ENCODE peak calls at places on chromosomes 13 and 19, in ten cellular contexts. U is activated B cell treated with CpG ODN at 0.5 μM for 24 hours; J is CD8-positive, alpha-beta T cell; X is cardiac muscle cell; R is nephron progenitor cell; A is astrocyte; E is lower lobe of right lung; O is CD4-positive, alpha-beta T cell; M is transverse colon; B is AG04449. Y is an unnamed sample.

GRCh38 chr13:46963874-46964273 is 67.0 kb upstream of the HTR2A start:
- DNase-seq in U (no peak), J (no peak), X (no peak), R (no peak), A (no peak), E (peak), O (no peak), M (no peak), B (no peak), Y (no peak)

GRCh38 chr19:33040994-33041827 is 23.5 kb downstream of the RHPN2 start:
- DNase-seq in U (no peak), J (no peak), X (peak), R (no peak), A (peak), E (no peak), O (no peak), M (peak), B (no peak), Y (no peak)

GRCh38 chr13:80251403-80251802 is 89.5 kb downstream of the SPRY2 start:
- DNase-seq in U (no peak), J (no peak), X (peak), R (no peak), A (peak), E (no peak), O (no peak), M (no peak), B (no peak), Y (no peak)

GRCh38 chr13:27131906-27132305 is 39.7 kb downstream of the USP12 start:
- DNase-seq in U (no peak), J (no peak), X (no peak), R (no peak), A (no peak), E (no peak), O (no peak), M (no peak), B (no peak), Y (no peak)

GRCh38 chr19:3153286-3154230 is 17.7 kb downstream of the GNA15 start:
- DNase-seq in U (no peak), J (no peak), X (no peak), R (no peak), A (no peak), E (no peak), O (no peak), M (no peak), B (no peak), Y (no peak)

GRCh38 chr13:51793570-51794273 is 10.2 kb downstream of the DHRS12 start:
- DNase-seq in U (peak), J (no peak), X (peak), R (no peak), A (peak), E (no peak), O (no peak), M (no peak), B (peak), Y (no peak)

GRCh38 chr19:35123573-35123972 is 8.0 kb downstream of the FXYD3 start:
- DNase-seq in U (no peak), J (no peak), X (no peak), R (no peak), A (no peak), E (no peak), O (no peak), M (peak), B (no peak), Y (no peak)

GRCh38 chr13:39874331-39875055 is 219.0 kb downstream of the COG6 start:
- DNase-seq in U (no peak), J (no peak), X (no peak), R (no peak), A (no peak), E (no peak), O (no peak), M (no peak), B (no peak), Y (no peak)

GRCh38 chr19:33461256-33462111 is 60.1 kb downstream of the PEPD start:
- DNase-seq in U (no peak), J (no peak), X (no peak), R (no peak), A (no peak), E (peak), O (no peak), M (no peak), B (no peak), Y (no peak)

GRCh38 chr13:62626771-62627170 is 1211.1 kb upstream of the PCDH20 start:
- DNase-seq in U (no peak), J (no peak), X (no peak), R (peak), A (no peak), E (no peak), O (no peak), M (no peak), B (no peak), Y (no peak)

GRCh38 chr19:14368011-14368513 is 13.2 kb upstream of the ADGRE5 start:
- DNase-seq in U (no peak), J (no peak), X (peak), R (no peak), A (no peak), E (no peak), O (no peak), M (no peak), B (no peak), Y (no peak)

GRCh38 chr13:24511019-24511823 is 1.4 kb downstream of the PARP4 start:
- DNase-seq in U (peak), J (peak), X (peak), R (no peak), A (peak), E (no peak), O (peak), M (peak), B (peak), Y (no peak)

GRCh38 chr13:109949395-109949794 is 163.0 kb upstream of the IRS2 start:
- DNase-seq in U (no peak), J (no peak), X (no peak), R (no peak), A (no peak), E (no peak), O (no peak), M (no peak), B (no peak), Y (no peak)

GRCh38 chr13:78015782-78016181 is 97.2 kb upstream of the EDNRB start:
- DNase-seq in U (no peak), J (no peak), X (no peak), R (no peak), A (no peak), E (no peak), O (no peak), M (no peak), B (no peak), Y (no peak)

GRCh38 chr19:2624537-2625091 is 77.9 kb downstream of the GNG7 start:
- DNase-seq in U (no peak), J (no peak), X (no peak), R (peak), A (no peak), E (peak), O (no peak), M (no peak), B (no peak), Y (no peak)

GRCh38 chr19:45455707-45456499 is 11.9 kb upstream of the FOSB start:
- DNase-seq in U (peak), J (peak), X (peak), R (peak), A (peak), E (peak), O (peak), M (peak), B (peak), Y (peak)

GRCh38 chr19:45460807-45461347 is 6.9 kb upstream of the FOSB start:
- DNase-seq in U (no peak), J (no peak), X (no peak), R (no peak), A (no peak), E (no peak), O (no peak), M (no peak), B (no peak), Y (no peak)

GRCh38 chr19:45456500-45456815 is 11.3 kb upstream of the FOSB start:
- DNase-seq in U (no peak), J (no peak), X (no peak), R (no peak), A (no peak), E (no peak), O (no peak), M (no peak), B (no peak), Y (no peak)

GRCh38 chr19:45462174-45462573 is 5.6 kb upstream of the FOSB start:
- DNase-seq in U (no peak), J (no peak), X (no peak), R (no peak), A (no peak), E (no peak), O (no peak), M (no peak), B (no peak), Y (no peak)

DNA sequence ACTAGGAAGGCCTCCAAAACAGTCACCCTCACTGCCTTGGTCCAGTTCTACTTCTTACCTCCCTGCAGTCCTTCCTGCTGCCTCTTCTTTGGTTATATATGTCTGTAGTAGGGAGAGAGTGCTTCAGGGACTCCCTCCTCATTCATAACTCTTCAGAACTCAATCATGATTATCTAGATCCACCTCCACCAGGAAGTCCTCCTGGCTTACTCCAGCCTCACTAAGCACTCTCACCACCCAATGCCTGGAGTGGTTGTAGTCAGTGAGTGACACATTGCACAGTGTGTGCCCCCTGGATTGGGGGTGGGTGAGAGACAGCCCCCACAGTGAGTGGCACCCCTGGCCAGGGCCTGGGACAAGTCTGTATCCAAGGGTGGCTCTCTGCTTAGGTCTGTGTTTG is 10.0 kb upstream of the FOSB start:
- DNase-seq in U (no peak), J (no peak), X (no peak), R (no peak), A (no peak), E (no peak), O (no peak), M (no peak), B (no peak), Y (no peak)
- TF ChIP-seq CTCF in U (no peak), J (no peak), X (no peak), R (no peak), A (no peak), E (no peak), O (no peak), M (no peak), B (no peak), Y (no peak)

DNA sequence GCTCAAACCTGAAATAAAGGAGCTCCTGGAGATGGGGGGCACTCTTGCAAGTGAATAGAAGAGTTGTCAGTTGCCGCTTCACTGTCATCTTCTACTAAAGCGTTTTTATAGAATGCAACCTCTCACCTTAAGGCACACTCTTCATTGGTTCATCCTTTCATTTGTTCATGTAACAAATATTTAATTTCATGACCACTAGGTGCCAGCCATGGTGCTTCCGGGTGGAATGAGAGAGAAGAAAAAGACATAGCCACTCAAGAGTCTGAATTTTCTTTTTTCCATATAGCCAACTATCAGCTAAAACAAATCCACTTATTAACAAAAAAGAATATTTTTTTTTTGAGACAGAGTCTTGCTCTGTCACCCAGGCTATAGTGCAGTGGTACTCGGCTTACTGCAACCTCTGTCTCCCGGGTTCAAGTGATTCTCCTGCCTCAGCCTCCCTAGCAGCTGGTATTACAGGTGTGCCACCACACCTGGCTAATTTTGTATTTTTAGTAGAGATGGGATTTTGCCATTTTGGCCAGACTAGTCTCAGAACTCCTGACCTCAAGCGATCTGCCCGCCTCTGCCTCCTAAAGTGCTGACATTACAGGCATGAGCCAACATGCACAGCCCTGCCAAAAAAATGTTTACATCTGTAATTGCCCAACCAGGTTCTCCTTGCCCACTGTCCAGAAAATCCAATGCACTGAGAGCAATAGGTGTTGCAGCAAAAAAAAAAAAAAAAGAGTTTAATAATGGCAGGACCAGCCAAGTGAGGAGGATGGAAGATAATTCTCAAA is 22.1 kb upstream of the SACS start:
- DNase-seq in U (no peak), J (no peak), X (no peak), R (no peak), A (no peak), E (no peak), O (no peak), M (no peak), B (no peak), Y (no peak)
- TF ChIP-seq CTCF in U (no peak), J (no peak), X (no peak), R (no peak), A (no peak), E (no peak), O (no peak), M (no peak), B (no peak), Y (no peak)

DNA sequence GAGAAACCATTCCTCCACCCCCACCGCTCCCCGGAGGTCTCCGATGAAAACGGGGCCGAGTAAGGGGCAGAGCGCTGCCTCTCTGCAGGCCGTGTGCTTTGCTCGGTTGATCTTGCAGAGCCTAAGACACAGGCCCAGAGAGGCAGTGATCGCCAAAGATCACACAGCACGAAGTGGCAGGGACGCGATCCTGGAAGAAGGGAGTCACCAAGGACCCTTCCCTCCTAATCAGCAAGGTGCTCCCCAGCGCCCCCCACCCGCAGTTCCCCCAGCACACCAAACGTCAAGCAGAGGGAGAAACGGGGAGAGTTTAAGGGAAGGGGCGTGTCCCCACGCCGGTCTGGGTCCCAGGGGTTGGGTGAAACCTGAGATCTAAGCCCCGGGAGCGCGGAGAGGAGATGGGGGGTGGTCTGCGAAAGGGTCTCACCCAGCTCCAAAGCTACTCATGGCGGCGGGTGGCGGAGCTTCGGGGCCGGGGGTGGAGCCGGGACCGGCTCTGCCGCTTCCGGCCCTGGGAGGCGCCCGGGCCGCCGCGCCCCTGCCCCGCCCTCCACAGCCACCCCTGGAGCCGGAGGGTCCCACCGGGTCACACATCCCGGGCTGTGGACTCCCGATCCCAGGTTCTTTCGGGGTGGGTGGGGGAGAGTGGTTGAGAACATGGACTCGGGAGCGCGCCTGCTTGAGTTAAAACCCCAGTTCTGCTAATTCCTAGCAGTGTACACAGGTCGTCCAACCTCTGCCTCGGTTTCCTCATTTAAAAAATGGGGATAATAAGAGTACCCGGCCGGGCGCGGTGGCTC is at the start of gene EML2:
- DNase-seq in U (peak), J (peak), X (peak), R (peak), A (peak), E (peak), O (peak), M (peak), B (no peak), Y (peak)
- TF ChIP-seq CTCF in U (no peak), J (no peak), X (peak), R (peak), A (no peak), E (peak), O (peak), M (no peak), B (peak), Y (no peak)

GRCh38 chr13:76872686-76873085 is 13.5 kb downstream of the KCTD12 start:
- DNase-seq in U (no peak), J (no peak), X (no peak), R (no peak), A (no peak), E (no peak), O (no peak), M (no peak), B (no peak), Y (no peak)

GRCh38 chr13:76871332-76871945 is 14.8 kb downstream of the KCTD12 start:
- DNase-seq in U (no peak), J (no peak), X (no peak), R (no peak), A (no peak), E (no peak), O (no peak), M (no peak), B (no peak), Y (no peak)

GRCh38 chr13:76875256-76875655 is 10.9 kb downstream of the KCTD12 start:
- DNase-seq in U (no peak), J (no peak), X (no peak), R (no peak), A (no peak), E (no peak), O (no peak), M (no peak), B (no peak), Y (no peak)

GRCh38 chr13:76873454-76873853 is 12.8 kb downstream of the KCTD12 start:
- DNase-seq in U (no peak), J (no peak), X (no peak), R (no peak), A (no peak), E (no peak), O (no peak), M (no peak), B (no peak), Y (no peak)

DNA sequence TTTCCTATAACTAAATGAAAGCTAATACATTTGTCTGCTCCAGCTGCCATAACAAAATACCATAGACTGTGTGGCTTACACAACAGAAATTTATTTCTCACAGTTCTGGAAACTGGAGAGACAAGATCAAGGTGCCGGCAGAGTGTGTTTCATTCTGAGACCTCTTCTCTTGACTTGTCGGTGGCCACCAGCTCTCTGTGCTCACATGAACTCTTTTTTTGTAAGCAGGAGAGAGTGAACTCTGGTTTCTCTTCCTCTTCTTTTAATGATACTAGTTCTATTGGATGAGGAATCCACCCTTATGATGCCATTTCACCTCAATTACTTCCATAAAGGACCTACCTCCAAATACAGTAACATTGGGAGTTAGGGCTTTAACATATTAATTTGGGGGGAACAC is 11.7 kb downstream of the KCTD12 start:
- DNase-seq in U (no peak), J (no peak), X (no peak), R (no peak), A (no peak), E (no peak), O (no peak), M (no peak), B (no peak), Y (no peak)
- TF ChIP-seq CTCF in U (no peak), J (no peak), X (no peak), R (no peak), A (no peak), E (no peak), O (no peak), M (no peak), B (no peak), Y (no peak)

DNA sequence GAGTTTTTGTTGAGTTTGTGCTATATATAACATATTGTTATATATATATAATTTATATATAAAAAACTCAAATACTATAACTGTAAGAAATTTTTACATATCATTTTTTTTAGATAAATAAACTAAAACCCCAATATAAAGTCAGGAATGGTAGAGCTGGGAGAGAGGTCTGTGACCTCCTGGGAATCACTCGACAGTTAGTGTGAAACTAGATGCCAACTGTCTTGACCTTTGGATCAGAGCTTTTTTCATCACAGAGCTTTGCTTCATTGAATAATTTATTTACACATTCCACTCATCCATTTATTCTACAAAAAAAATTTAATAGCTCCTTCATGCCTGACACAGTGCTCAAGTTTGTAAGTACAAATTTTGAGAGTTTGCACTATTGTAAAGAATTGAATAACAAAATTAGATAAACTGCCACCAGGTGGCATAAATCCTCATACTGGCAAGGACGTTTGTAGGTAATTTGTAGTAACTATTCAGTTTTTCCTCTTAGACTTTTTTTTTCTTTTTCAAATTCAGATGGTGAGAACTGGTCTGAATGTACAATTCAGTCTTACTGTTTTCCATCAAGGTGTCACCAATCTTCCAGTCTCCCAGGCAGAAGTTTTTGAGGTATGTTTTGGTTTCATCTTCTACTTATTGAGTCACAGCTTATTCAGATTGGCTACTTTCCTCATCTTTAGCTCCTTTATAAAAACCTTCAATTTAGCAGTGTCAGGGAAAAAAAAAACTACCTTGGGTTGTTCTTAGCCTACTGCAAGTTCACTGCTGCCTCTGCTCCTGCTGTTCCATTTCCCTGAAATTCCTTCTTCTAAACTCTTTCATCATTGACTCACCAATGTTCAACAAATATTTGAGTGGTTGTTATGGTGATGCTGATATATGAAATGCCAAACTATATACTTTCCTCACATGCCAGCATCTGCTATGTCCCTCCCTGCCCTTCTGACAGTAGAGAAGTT is 28.7 kb downstream of the LACC1 start:
- DNase-seq in U (no peak), J (no peak), X (peak), R (no peak), A (peak), E (no peak), O (no peak), M (no peak), B (peak), Y (no peak)
- TF ChIP-seq CTCF in U (peak), J (peak), X (peak), R (peak), A (peak), E (peak), O (peak), M (peak), B (no peak), Y (peak)

DNA sequence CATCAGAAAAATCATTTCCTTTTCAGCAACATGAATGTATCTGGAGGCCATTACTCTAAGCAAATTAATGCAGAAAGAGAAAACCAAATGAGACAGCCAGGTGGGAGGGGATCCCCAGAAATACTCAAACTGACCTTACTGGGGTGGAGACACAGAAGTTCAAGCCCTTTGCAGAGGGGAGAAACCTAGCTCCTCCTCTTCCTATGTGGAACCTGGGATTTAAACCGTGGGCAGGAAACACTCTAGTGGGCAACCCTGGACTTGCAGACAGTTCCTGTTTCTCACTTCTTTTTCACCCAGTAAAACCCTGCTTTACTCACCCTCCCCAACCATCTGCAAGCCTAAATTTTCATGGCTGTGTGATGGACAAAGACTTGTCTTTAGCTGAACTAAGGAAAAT is 61.3 kb downstream of the SLITRK6 start:
- DNase-seq in U (no peak), J (no peak), X (no peak), R (no peak), A (no peak), E (no peak), O (no peak), M (no peak), B (no peak), Y (no peak)
- TF ChIP-seq CTCF in U (no peak), J (no peak), X (no peak), R (no peak), A (no peak), E (no peak), O (no peak), M (no peak), B (no peak), Y (no peak)

Y was measured in mesothelial cell of epicardium.